ENCODE peak calls at places on chromosomes 4 and X, in four cellular contexts. O is ovary, Q is transverse colon, A is esophagus muscularis mucosa. X is an unnamed sample.
A peak's percentile ranks its signal among the peaks of the same experiment; 100 is the strongest.

GRCh38 chr4:13950491-13950890 is 323.0 kb upstream of the BOD1L1 start:
- DNase-seq in A (peak; percentile 29), O (no peak), Q (no peak), X (no peak)

GRCh38 chrX:2928127-2928582 is 984 bp downstream of the ARSD start:
- DNase-seq in A (peak; percentile 92), Q (peak; percentile 53), O (peak; percentile 75), X (peak; percentile 19)

GRCh38 chrX:29858714-29859113 is 356.6 kb upstream of the MAGEB2 start:
- DNase-seq in O (no peak), Q (no peak), A (no peak), X (no peak)

GRCh38 chr4:109702950-109703663 is at the start of gene CASP6:
- DNase-seq in A (peak; percentile 94), O (peak; percentile 87), Q (peak; percentile 93), X (peak; percentile 78)

GRCh38 chrX:39866229-39866628 is 231.5 kb downstream of the BCOR start:
- DNase-seq in O (no peak), Q (no peak), A (no peak), X (no peak)

GRCh38 chr4:159048166-159048886 is 54.6 kb upstream of the RAPGEF2 start:
- DNase-seq in Q (peak; percentile 74), A (no peak), O (peak; percentile 55), X (peak; percentile 45)

GRCh38 chr4:73406548-73406875 is 2.4 kb downstream of the ALB start:
- DNase-seq in O (no peak), Q (no peak), A (no peak), X (no peak)

GRCh38 chr4:101346562-101347266 is 612 bp downstream of the PPP3CA start:
- DNase-seq in A (peak; percentile 93), O (peak; percentile 73), Q (peak; percentile 63), X (peak; percentile 55)

GRCh38 chr4:14054391-14054790 is 426.9 kb upstream of the BOD1L1 start:
- DNase-seq in A (no peak), Q (no peak), O (no peak), X (no peak)

GRCh38 chr4:1489639-1489995 is 83.4 kb upstream of the NKX1-1 start:
- DNase-seq in O (no peak), Q (no peak), A (no peak), X (no peak)

GRCh38 chr4:36824682-36825081 is 419.9 kb upstream of the NWD2 start:
- DNase-seq in Q (no peak), O (no peak), A (no peak), X (no peak)

GRCh38 chr4:14783011-14783877 is 219.0 kb upstream of the CPEB2 start:
- DNase-seq in O (no peak), Q (no peak), A (no peak), X (no peak)

GRCh38 chr4:127781303-127782024 is 658 bp upstream of the HSPA4L start:
- DNase-seq in Q (peak; percentile 49), A (no peak), O (peak; percentile 30), X (peak; percentile 18)

GRCh38 chrX:153336128-153336894 is 2.4 kb downstream of the ZNF275 start:
- DNase-seq in A (no peak), O (no peak), Q (no peak), X (no peak)

GRCh38 chr4:173213296-173213695 is 44.7 kb downstream of the GALNT7 start:
- DNase-seq in A (no peak), O (no peak), Q (no peak), X (no peak)

GRCh38 chr4:139922625-139923024 is 231.4 kb downstream of the MAML3 start:
- DNase-seq in O (no peak), Q (no peak), A (peak; percentile 79), X (no peak)

GRCh38 chr4:76637704-76638361 is 202.8 kb downstream of the SHROOM3 start:
- DNase-seq in Q (no peak), A (no peak), O (no peak), X (no peak)

GRCh38 chrX:15382809-15383208 is 1.4 kb downstream of the VEGFD start:
- DNase-seq in A (no peak), O (no peak), Q (no peak), X (no peak)

GRCh38 chr4:152398060-152398459 is 137.8 kb downstream of the FBXW7 start:
- DNase-seq in O (no peak), Q (no peak), A (no peak), X (no peak)

GRCh38 chr4:8219236-8219635 is 20.1 kb downstream of the SH3TC1 start:
- DNase-seq in O (no peak), Q (no peak), A (no peak), X (no peak)

GRCh38 chr4:123415977-123416376 is 19.4 kb downstream of the SPRY1 start:
- DNase-seq in A (no peak), O (no peak), Q (no peak), X (no peak)

GRCh38 chrX:116657071-116657470 is 194.3 kb upstream of the CT83 start:
- DNase-seq in Q (no peak), A (no peak), O (no peak), X (no peak)

GRCh38 chr4:17055788-17056187 is 157.3 kb upstream of the LDB2 start:
- DNase-seq in Q (no peak), A (peak; percentile 29), O (no peak), X (no peak)

GRCh38 chrX:16978193-16978984 is 31.9 kb downstream of the REPS2 start:
- DNase-seq in Q (no peak), O (no peak), A (no peak), X (peak; percentile 43)

GRCh38 chr4:1815997-1816860 is 23.1 kb downstream of the FGFR3 start:
- DNase-seq in O (no peak), A (no peak), Q (no peak), X (no peak)

GRCh38 chr4:89056953-89057398 is at the start of gene FAM13A:
- DNase-seq in O (peak; percentile 77), A (peak; percentile 94), Q (peak; percentile 72), X (peak; percentile 68)

GRCh38 chr4:15648600-15648999 is 6.6 kb downstream of the FBXL5 start:
- DNase-seq in Q (no peak), O (no peak), A (no peak), X (no peak)

DNA sequence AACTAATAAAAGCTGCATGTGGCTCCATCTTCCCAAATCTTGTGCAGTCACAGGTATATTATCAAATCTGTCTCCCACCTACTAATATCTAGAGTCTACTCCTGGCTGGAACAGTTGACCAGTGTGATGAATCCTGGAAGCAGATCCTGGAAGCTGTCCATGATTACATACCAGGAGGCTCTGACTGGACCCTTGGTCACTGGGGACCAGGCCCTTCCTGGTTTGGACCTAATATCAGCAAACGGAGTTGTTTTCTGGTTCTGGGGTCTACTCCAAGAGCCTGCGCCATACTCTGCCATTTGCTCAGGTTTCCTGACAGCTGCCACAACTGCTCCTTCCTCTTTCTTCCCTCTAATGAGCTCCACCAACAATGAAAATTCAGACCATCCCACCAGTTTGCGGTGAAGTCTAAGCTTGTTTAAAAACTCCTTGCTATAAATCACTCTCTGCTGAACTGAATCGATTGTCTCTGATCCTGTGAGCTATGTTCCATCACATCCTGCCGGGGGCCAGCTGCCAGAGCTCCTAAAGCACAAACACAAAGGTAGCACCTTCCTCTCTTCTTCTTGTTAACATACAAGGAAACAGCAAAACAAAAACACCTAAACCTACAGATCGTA is 114.2 kb downstream of the PALLD start:
- DNase-seq in Q (no peak), O (no peak), A (no peak), X (no peak)
- TF ChIP-seq EP300 in Q (no peak), O (no peak), A (no peak), X (no peak)

GRCh38 chr4:95638920-95639501 is 90.2 kb upstream of the UNC5C start:
- DNase-seq in A (no peak), Q (no peak), O (no peak), X (no peak)
- TF ChIP-seq EP300 in A (no peak), Q (no peak), O (no peak), X (no peak)

DNA sequence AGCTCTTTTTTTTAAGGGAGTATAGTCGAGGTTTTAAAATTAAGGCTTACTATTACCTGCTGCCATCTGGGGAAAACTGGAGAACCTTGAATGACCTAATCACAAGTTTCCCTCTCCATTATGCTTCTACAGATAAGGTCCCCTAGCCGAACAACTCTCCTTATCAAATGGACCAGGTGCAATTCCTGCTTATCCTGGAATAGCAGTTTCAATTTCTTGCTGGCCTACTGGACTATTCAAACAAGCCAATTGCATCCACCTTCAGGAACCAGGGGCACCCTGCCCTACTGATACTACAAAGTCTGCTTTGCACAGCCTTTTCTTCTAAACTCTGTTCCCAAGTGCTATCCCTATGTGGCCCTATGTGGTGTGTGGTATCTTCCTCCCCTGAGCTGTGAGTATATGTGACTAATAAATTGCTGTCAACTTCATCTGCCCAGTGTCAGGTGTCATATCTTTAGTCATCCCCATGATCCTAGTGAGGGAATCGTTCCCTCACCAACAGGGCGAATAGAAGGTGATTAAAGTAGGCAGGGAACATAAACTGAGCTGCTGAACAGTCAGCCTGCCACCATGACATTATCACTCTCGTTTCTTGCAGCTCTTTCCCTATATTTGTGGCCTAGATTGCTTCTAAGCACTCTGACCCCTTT is 128.5 kb downstream of the ATG4A start:
- DNase-seq in O (no peak), A (no peak), Q (no peak), X (no peak)
- TF ChIP-seq EP300 in O (no peak), A (no peak), Q (no peak), X (no peak)

GRCh38 chr4:147617173-147617840 is at the start of gene TMEM184C:
- DNase-seq in O (peak; percentile 98), Q (peak; percentile 99), A (peak; percentile 100), X (peak; percentile 100)
- TF ChIP-seq EP300 in O (no peak), Q (no peak), A (no peak), X (peak; percentile 88)

DNA sequence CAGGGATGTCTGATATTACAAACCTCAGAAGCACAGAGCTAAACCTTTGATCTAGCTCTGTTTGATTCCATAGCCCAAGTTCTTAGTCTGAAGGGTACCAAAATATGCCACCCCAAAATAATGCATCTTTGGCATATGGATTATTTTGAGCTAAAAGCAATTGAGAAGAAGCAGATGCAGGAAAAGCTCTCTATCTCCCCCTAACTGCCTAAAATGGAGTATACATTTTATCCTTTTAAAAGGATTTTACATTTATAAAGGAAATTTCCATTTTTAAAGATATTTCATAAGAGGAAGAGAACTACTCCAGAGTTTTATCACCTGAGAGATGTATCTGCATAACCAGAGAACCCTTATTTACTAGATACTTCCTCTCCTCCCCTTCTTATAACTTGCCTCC is 158.7 kb downstream of the ZNF674 start:
- DNase-seq in A (no peak), O (no peak), Q (no peak), X (no peak)
- TF ChIP-seq EP300 in A (no peak), O (no peak), Q (no peak), X (no peak)

GRCh38 chr4:90127706-90128345 is 632 bp downstream of the CCSER1 start:
- DNase-seq in Q (no peak), A (no peak), O (peak; percentile 27), X (no peak)
- TF ChIP-seq EP300 in Q (no peak), A (no peak), O (no peak), X (no peak)

DNA sequence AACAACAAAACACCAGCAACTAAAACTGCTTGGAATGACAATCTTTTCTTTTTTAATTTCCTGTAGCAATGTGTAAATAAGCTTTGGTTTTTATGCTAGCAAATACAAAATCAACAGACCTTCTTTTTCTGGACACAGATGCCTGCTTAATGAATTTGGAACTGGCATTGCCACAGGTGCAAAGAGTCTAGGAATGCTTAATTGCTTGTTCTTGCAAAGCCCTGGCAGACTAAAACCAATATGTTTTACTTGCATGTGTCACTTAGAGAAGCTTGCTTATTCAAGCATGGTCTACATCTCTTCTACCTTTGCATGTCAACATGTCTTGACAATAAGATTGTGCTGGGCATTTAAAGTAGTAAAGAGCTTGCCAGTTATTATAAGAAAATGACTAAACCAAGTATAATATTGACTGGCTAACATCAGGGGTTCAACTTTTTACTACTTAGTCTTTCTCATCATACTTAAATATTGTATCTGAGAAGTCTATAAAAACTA is 656.7 kb upstream of the NDST4 start:
- DNase-seq in A (no peak), O (no peak), Q (no peak), X (no peak)
- TF ChIP-seq EP300 in A (no peak), O (no peak), Q (no peak), X (no peak)